ENCODE peak calls at places on chromosome 21, in nine cellular contexts. M is AG04450; K is D341Med; N is fibroblast of mammary gland; D is dorsolateral prefrontal cortex; U is iPS-NIHi11; L is activated naive CD8-positive, alpha-beta T cell treated with anti-CD3 and anti-CD28 coated beads for 36 hours; S is stimulated activated CD4-positive, alpha-beta T cell treated with anti-CD3 and anti-CD28 coated beads, Interleukin-12 subunit alpha, Interleukin-12 subunit beta, amount 100 ng/mL, for 4 hours; R is NCI-H69. A is an unnamed sample.

GRCh38 chr21:36097427-36098230 is 27.8 kb downstream of the CBR1 start:
- DNase-seq in L (no peak), R (no peak), N (no peak), U (no peak), S (no peak), D (no peak), M (no peak), K (no peak), A (peak; percentile 89)

GRCh38 chr21:17416139-17416538 is 96.7 kb upstream of the CXADR start:
- DNase-seq in S (no peak), N (peak; percentile 50), D (no peak), L (no peak), K (no peak), U (no peak), M (peak; percentile 47), R (no peak), A (no peak)

GRCh38 chr21:42414928-42415769 is 11.4 kb downstream of the UBASH3A start:
- DNase-seq in N (peak; percentile 88), L (peak; percentile 92), K (no peak), S (peak; percentile 89), R (no peak), D (no peak), M (no peak), U (peak; percentile 50), A (no peak)

GRCh38 chr21:21458124-21458631 is 460.0 kb downstream of the NCAM2 start:
- DNase-seq in R (no peak), U (no peak), N (no peak), M (no peak), S (no peak), L (no peak), D (no peak), K (no peak), A (no peak)

GRCh38 chr21:19565587-19565986 is 1162.0 kb upstream of the TMPRSS15 start:
- DNase-seq in U (no peak), K (no peak), L (no peak), S (no peak), R (peak; percentile 32), D (no peak), N (no peak), M (no peak), A (no peak)

GRCh38 chr21:45576838-45577737 is 34.8 kb upstream of the SLC19A1 start:
- DNase-seq in N (no peak), M (no peak), S (no peak), K (no peak), D (no peak), R (no peak), U (no peak), L (no peak), A (no peak)

GRCh38 chr21:46130721-46131720 is 24.4 kb downstream of the FTCD start:
- DNase-seq in K (no peak), N (peak; percentile 63), L (no peak), R (no peak), D (no peak), U (no peak), M (no peak), S (no peak), A (no peak)

GRCh38 chr21:45413922-45414321 is 9.0 kb downstream of the COL18A1 start:
- DNase-seq in N (no peak), U (no peak), M (no peak), S (no peak), K (no peak), D (no peak), R (no peak), L (no peak), A (peak; percentile 74)

GRCh38 chr21:31162827-31163226 is 124.6 kb upstream of the KRTAP19-8 start:
- DNase-seq in L (no peak), U (no peak), N (peak; percentile 71), R (no peak), D (no peak), S (no peak), M (no peak), K (no peak), A (no peak)

A was measured in left kidney.